ENCODE peak calls at places on chromosomes 12 and 14, in four cellular contexts. U, R, S and Q are unnamed samples.

GRCh38 chr12:95836630-95837239 is 22.0 kb upstream of the SNRPF start:
- DNase-seq in U (peak; percentile 62), R (peak; percentile 69), S (no peak), Q (no peak)

GRCh38 chr12:7756993-7757392 is 8.0 kb upstream of the NANOGNB start:
- DNase-seq in U (no peak), R (no peak), S (no peak), Q (peak; percentile 24)

GRCh38 chr12:116598341-116599284 is 39.4 kb downstream of the MAP1LC3B2 start:
- DNase-seq in U (no peak), R (no peak), S (no peak), Q (no peak)

GRCh38 chr12:17278946-17279345 is 673.0 kb upstream of the LMO3 start:
- DNase-seq in U (no peak), R (no peak), S (peak; percentile 4), Q (peak; percentile 26)

GRCh38 chr12:7935464-7935772 is 569 bp downstream of the SLC2A3 start:
- DNase-seq in U (no peak), R (no peak), S (no peak), Q (no peak)

GRCh38 chr12:54033106-54033979 is 493 bp downstream of the HOXC5 start:
- DNase-seq in U (no peak), R (no peak), S (no peak), Q (peak; percentile 47)

GRCh38 chr14:99441157-99441870 is 39.3 kb downstream of the SETD3 start:
- DNase-seq in U (no peak), R (no peak), S (no peak), Q (peak; percentile 72)

GRCh38 chr12:112299704-112300103 is 82.5 kb downstream of the HECTD4 start:
- DNase-seq in U (no peak), R (no peak), S (no peak), Q (no peak)

GRCh38 chr12:52311282-52311643 is 9.9 kb downstream of the KRT83 start:
- DNase-seq in U (no peak), R (no peak), S (no peak), Q (no peak)

GRCh38 chr12:19201653-19202052 is 72.1 kb downstream of the PLEKHA5 start:
- DNase-seq in U (no peak), R (peak; percentile 38), S (no peak), Q (no peak)

GRCh38 chr14:96086574-96087077 is 47.5 kb downstream of the C14orf132 start:
- DNase-seq in U (no peak), R (peak; percentile 25), S (no peak), Q (no peak)

GRCh38 chr14:61388173-61388975 is 67.0 kb downstream of the PRKCH start:
- DNase-seq in U (peak; percentile 69), R (no peak), S (no peak), Q (no peak)

GRCh38 chr12:26523708-26524150 is 309.3 kb downstream of the ITPR2 start:
- DNase-seq in U (peak; percentile 43), R (peak; percentile 93), S (no peak), Q (no peak)

GRCh38 chr14:74241611-74242005 is 2.4 kb downstream of the VSX2 start:
- DNase-seq in U (no peak), R (no peak), S (no peak), Q (no peak)

GRCh38 chr12:116528498-116528897 is 30.7 kb upstream of the MAP1LC3B2 start:
- DNase-seq in U (no peak), R (no peak), S (no peak), Q (no peak)

GRCh38 chr12:27359578-27360340 is 27.1 kb downstream of the BMAL2 start:
- DNase-seq in U (no peak), R (peak; percentile 43), S (no peak), Q (no peak)

GRCh38 chr12:54759751-54760150 is 94.6 kb upstream of the MUCL1 start:
- DNase-seq in U (no peak), R (peak; percentile 6), S (peak; percentile 54), Q (peak; percentile 87)

GRCh38 chr14:100375273-100375962 is 52.3 kb downstream of the SLC25A47 start:
- DNase-seq in U (peak; percentile 98), R (peak; percentile 99), S (peak; percentile 63), Q (peak; percentile 66)

GRCh38 chr14:77043177-77043983 is 14.9 kb upstream of the IRF2BPL start:
- DNase-seq in U (peak; percentile 33), R (peak; percentile 91), S (no peak), Q (no peak)

GRCh38 chr14:41302776-41303175 is 303.9 kb upstream of the LRFN5 start:
- DNase-seq in U (no peak), R (no peak), S (no peak), Q (peak; percentile 31)

GRCh38 chr12:29565727-29566126 is 68.2 kb upstream of the OVCH1 start:
- DNase-seq in U (no peak), R (no peak), S (no peak), Q (no peak)

GRCh38 chr12:49664167-49664566 is 40.8 kb downstream of the PRPF40B start:
- DNase-seq in U (no peak), R (no peak), S (no peak), Q (no peak)

GRCh38 chr14:32606297-32606696 is 277.2 kb downstream of the AKAP6 start:
- DNase-seq in U (no peak), R (no peak), S (no peak), Q (no peak)

GRCh38 chr14:90109858-90110257 is 48.1 kb downstream of the KCNK13 start:
- DNase-seq in U (no peak), R (no peak), S (no peak), Q (peak; percentile 80)

GRCh38 chr12:88552672-88553079 is 27.6 kb downstream of the KITLG start:
- DNase-seq in U (no peak), R (peak; percentile 55), S (no peak), Q (no peak)

GRCh38 chr14:86708846-86709339 is 1178.9 kb downstream of the FLRT2 start:
- DNase-seq in U (no peak), R (no peak), S (no peak), Q (no peak)

GRCh38 chr12:56947633-56948535 is 9.5 kb downstream of the RDH16 start:
- DNase-seq in U (peak; percentile 45), R (no peak), S (peak; percentile 7), Q (peak; percentile 40)

GRCh38 chr12:73421832-73422231 is 1115.8 kb upstream of the ATXN7L3B start:
- DNase-seq in U (no peak), R (no peak), S (no peak), Q (no peak)

GRCh38 chr12:27009926-27010325 is 4.3 kb downstream of the TM7SF3 start:
- DNase-seq in U (peak; percentile 8), R (no peak), S (peak; percentile 58), Q (no peak)

GRCh38 chr14:101372894-101373640 is 188.2 kb upstream of the DIO3 start:
- DNase-seq in U (no peak), R (no peak), S (no peak), Q (no peak)

GRCh38 chr14:90740946-90741681 is 75.1 kb downstream of the TTC7B start:
- DNase-seq in U (no peak), R (no peak), S (no peak), Q (no peak)

GRCh38 chr12:120078868-120079267 is 37.7 kb downstream of the RAB35 start:
- DNase-seq in U (no peak), R (no peak), S (no peak), Q (no peak)

GRCh38 chr14:77615231-77616132 is 955 bp downstream of the SPTLC2 start:
- DNase-seq in U (peak; percentile 63), R (peak; percentile 56), S (peak; percentile 27), Q (peak; percentile 39)

GRCh38 chr14:50377671-50378070 is 19.0 kb downstream of the CDKL1 start:
- DNase-seq in U (no peak), R (no peak), S (no peak), Q (no peak)

GRCh38 chr12:10901427-10901826 is 7.9 kb downstream of the TAS2R13 start:
- DNase-seq in U (no peak), R (no peak), S (no peak), Q (no peak)

GRCh38 chr12:122886851-122887816 is 8.8 kb downstream of the VPS37B start:
- DNase-seq in U (peak; percentile 71), R (peak; percentile 76), S (peak; percentile 90), Q (no peak)

GRCh38 chr12:120668091-120668796 is 18.7 kb upstream of the MLEC start:
- DNase-seq in U (no peak), R (no peak), S (no peak), Q (peak; percentile 76)

GRCh38 chr12:65252515-65252914 is 26.0 kb upstream of the MSRB3 start:
- DNase-seq in U (no peak), R (no peak), S (no peak), Q (no peak)

GRCh38 chr14:100679707-100680438 is 46.8 kb upstream of the DLK1 start:
- DNase-seq in U (no peak), R (peak; percentile 73), S (no peak), Q (no peak)

GRCh38 chr14:99215277-99215676 is 56.7 kb downstream of the BCL11B start:
- DNase-seq in U (no peak), R (no peak), S (no peak), Q (no peak)

GRCh38 chr12:92065018-92065499 is 80.6 kb downstream of the BTG1 start:
- DNase-seq in U (no peak), R (peak; percentile 61), S (peak; percentile 23), Q (no peak)

GRCh38 chr12:92062539-92063493 is 82.8 kb downstream of the BTG1 start:
- DNase-seq in U (no peak), R (no peak), S (peak; percentile 79), Q (no peak)

GRCh38 chr12:92064420-92064819 is 81.2 kb downstream of the BTG1 start:
- DNase-seq in U (no peak), R (no peak), S (no peak), Q (no peak)

GRCh38 chr12:92065664-92066063 is 80.0 kb downstream of the BTG1 start:
- DNase-seq in U (no peak), R (no peak), S (no peak), Q (no peak)

GRCh38 chr12:92063641-92064040 is 82.0 kb downstream of the BTG1 start:
- DNase-seq in U (no peak), R (peak; percentile 81), S (no peak), Q (no peak)
- H3K27ac ChIP-seq in U (no peak overlapping the region), R (peak overlapping the region; percentile 22), S (peak overlapping the region; percentile 77), Q (no peak overlapping the region)

GRCh38 chr14:51865953-51866747 is 5.7 kb downstream of the GNG2 start:
- DNase-seq in U (no peak), R (no peak), S (no peak), Q (peak; percentile 51)
- H3K4me3 ChIP-seq in U (no peak overlapping the region), R (no peak overlapping the region), S (no peak overlapping the region), Q (no peak overlapping the region)

DNA sequence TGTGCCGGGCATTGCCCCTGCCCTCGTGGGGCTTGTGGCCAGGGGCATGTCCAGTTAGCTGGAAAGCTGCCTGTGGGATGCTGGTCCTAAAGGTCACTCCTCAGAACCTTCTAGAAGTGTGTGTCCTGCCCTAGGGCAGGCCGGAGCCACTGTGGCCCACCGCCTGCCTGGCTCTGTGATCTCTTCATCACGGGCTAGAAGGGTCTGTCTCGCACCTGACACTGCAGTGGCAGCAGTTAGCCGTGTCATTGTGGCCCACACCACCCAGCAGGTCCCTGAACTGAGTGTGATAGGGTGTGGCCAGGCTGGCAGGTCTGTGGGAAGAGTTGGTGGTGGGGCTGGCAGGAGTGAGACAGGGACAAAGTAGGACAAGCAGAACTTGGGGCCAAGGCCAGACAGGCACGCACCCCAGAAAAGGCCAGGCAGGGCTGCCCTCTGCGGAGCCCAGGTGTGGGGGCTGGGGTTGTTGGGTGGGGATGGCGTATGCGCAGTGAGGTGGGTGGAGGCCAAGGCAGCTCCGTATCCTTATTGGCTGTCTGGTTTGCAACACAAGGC is 41.2 kb downstream of the ADGRD1 start:
- DNase-seq in U (no peak), R (no peak), S (no peak), Q (no peak)
- H3K4me2 ChIP-seq in U (no peak overlapping the region), R (no peak overlapping the region), S (peak overlapping the region; percentile 56), Q (no peak overlapping the region)

GRCh38 chr12:6376965-6377666 is 1.8 kb upstream of the SCNN1A start:
- DNase-seq in U (no peak), R (no peak), S (peak; percentile 21), Q (no peak)
- H3K27ac ChIP-seq in U (no peak overlapping the region), R (peak overlapping the region; percentile 61), S (no peak overlapping the region), Q (peak overlapping the region; percentile 98)